ENCODE peak calls at places on chromosomes 4 and X, in six cellular contexts. C is OCI-LY7, P is mammary epithelial cell, Y is stomach, Q is neural progenitor cell, J is heart right ventricle. S is an unnamed sample.

GRCh38 chr4:165502919-165503907 is 124.4 kb downstream of the CPE start:
- DNase-seq in C (no peak), P (peak; percentile 60), Y (no peak), Q (no peak), J (no peak), S (no peak)

GRCh38 chrX:30689116-30689515 is 35.9 kb downstream of the GK start:
- DNase-seq in C (no peak), P (no peak), Y (no peak), Q (no peak), J (no peak), S (no peak)

GRCh38 chr4:76547167-76547760 is 112.2 kb downstream of the SHROOM3 start:
- DNase-seq in C (no peak), P (no peak), Y (no peak), Q (peak; percentile 87), J (no peak), S (no peak)

GRCh38 chrX:31704938-31705337 is 633.1 kb upstream of the FTHL17 start:
- DNase-seq in C (no peak), P (no peak), Y (no peak), Q (no peak), J (no peak), S (no peak)

GRCh38 chr4:26263165-26263564 is 57.6 kb upstream of the RBPJ start:
- DNase-seq in C (peak; percentile 11), P (no peak), Y (no peak), Q (no peak), J (no peak), S (no peak)

GRCh38 chr4:8377103-8378075 is 63.1 kb downstream of the ACOX3 start:
- DNase-seq in C (no peak), P (no peak), Y (no peak), Q (no peak), J (no peak), S (peak; percentile 51)

GRCh38 chr4:94491322-94491721 is 39.6 kb downstream of the PDLIM5 start:
- DNase-seq in C (no peak), P (peak; percentile 54), Y (no peak), Q (no peak), J (no peak), S (no peak)

GRCh38 chr4:143375326-143376073 is 38.8 kb downstream of the GAB1 start:
- DNase-seq in C (peak; percentile 86), P (no peak), Y (no peak), Q (peak; percentile 39), J (no peak), S (no peak)

GRCh38 chr4:38128478-38129451 is 168.6 kb downstream of the PTTG2 start:
- DNase-seq in C (no peak), P (peak; percentile 100), Y (no peak), Q (peak; percentile 18), J (no peak), S (no peak)

GRCh38 chr4:153205028-153205648 is 895 bp downstream of the TRIM2 start:
- DNase-seq in C (no peak), P (no peak), Y (peak; percentile 47), Q (peak; percentile 26), J (no peak), S (no peak)

GRCh38 chr4:139740531-139741041 is 75.0 kb downstream of the MGST2 start:
- DNase-seq in C (no peak), P (peak; percentile 59), Y (peak; percentile 56), Q (no peak), J (peak; percentile 55), S (peak; percentile 74)

GRCh38 chr4:1290165-1290977 is 680 bp downstream of the MAEA start:
- DNase-seq in C (peak; percentile 54), P (peak; percentile 33), Y (peak; percentile 64), Q (no peak), J (no peak), S (no peak)

GRCh38 chr4:41258783-41259182 is 2.1 kb downstream of the UCHL1 start:
- DNase-seq in C (peak; percentile 71), P (peak; percentile 38), Y (no peak), Q (peak; percentile 69), J (no peak), S (no peak)

GRCh38 chrX:26788402-26788998 is 572.5 kb downstream of the MAGEB5 start:
- DNase-seq in C (no peak), P (no peak), Y (no peak), Q (no peak), J (no peak), S (no peak)

GRCh38 chr4:40681600-40682297 is 52.1 kb upstream of the RBM47 start:
- DNase-seq in C (no peak), P (no peak), Y (no peak), Q (peak; percentile 50), J (no peak), S (no peak)

GRCh38 chr4:99572527-99573240 is 1.9 kb upstream of the MTTP start:
- DNase-seq in C (no peak), P (peak; percentile 54), Y (no peak), Q (no peak), J (no peak), S (no peak)

GRCh38 chr4:185219551-185220344 is 10.3 kb downstream of the SNX25 start:
- DNase-seq in C (peak; percentile 65), P (no peak), Y (no peak), Q (no peak), J (peak; percentile 25), S (no peak)

GRCh38 chr4:129323630-129324029 is 227.7 kb downstream of the C4orf33 start:
- DNase-seq in C (no peak), P (no peak), Y (no peak), Q (no peak), J (no peak), S (no peak)

GRCh38 chr4:182560358-182560757 is 317.2 kb downstream of the TENM3 start:
- DNase-seq in C (no peak), P (no peak), Y (no peak), Q (peak; percentile 94), J (no peak), S (no peak)

GRCh38 chr4:15003891-15004700 is 1.8 kb downstream of the CPEB2 start:
- DNase-seq in C (peak; percentile 72), P (peak; percentile 32), Y (peak; percentile 49), Q (peak; percentile 73), J (peak; percentile 50), S (peak; percentile 79)

GRCh38 chr4:5882947-5883346 is 9.9 kb downstream of the CRMP1 start:
- DNase-seq in C (no peak), P (no peak), Y (no peak), Q (no peak), J (no peak), S (no peak)

GRCh38 chrX:29155286-29155685 is 568.0 kb downstream of the IL1RAPL1 start:
- DNase-seq in C (no peak), P (no peak), Y (no peak), Q (peak; percentile 27), J (no peak), S (no peak)

GRCh38 chr4:8305851-8306361 is 36.4 kb downstream of the HTRA3 start:
- DNase-seq in C (no peak), P (no peak), Y (no peak), Q (no peak), J (peak; percentile 68), S (peak; percentile 62)

GRCh38 chr4:151753056-151753455 is 7.8 kb downstream of the GATB start:
- DNase-seq in C (no peak), P (peak; percentile 91), Y (no peak), Q (no peak), J (no peak), S (no peak)

GRCh38 chrX:154525606-154526490 is 9.8 kb upstream of the FAM3A start:
- DNase-seq in C (no peak), P (no peak), Y (no peak), Q (no peak), J (no peak), S (no peak)

GRCh38 chrX:68584221-68584620 is 63.2 kb upstream of the STARD8 start:
- DNase-seq in C (no peak), P (no peak), Y (no peak), Q (no peak), J (no peak), S (no peak)

GRCh38 chr4:105634402-105634801 is 74.1 kb downstream of the INTS12 start:
- DNase-seq in C (no peak), P (no peak), Y (no peak), Q (no peak), J (no peak), S (no peak)

GRCh38 chr4:7590205-7590604 is 155.5 kb upstream of the PSAPL1 start:
- DNase-seq in C (no peak), P (no peak), Y (no peak), Q (no peak), J (no peak), S (no peak)

GRCh38 chrX:54208531-54208930 is 25.5 kb upstream of the FAM120C start:
- DNase-seq in C (no peak), P (peak; percentile 34), Y (no peak), Q (no peak), J (no peak), S (no peak)
- H3K27ac ChIP-seq in C (no peak overlapping the region), P (no peak overlapping the region), Y (no peak overlapping the region), Q (no peak overlapping the region), J (no peak overlapping the region), S (no peak overlapping the region)

GRCh38 chrX:15567886-15568616 is 32.7 kb downstream of the ACE2 start:
- DNase-seq in C (no peak), P (peak; percentile 18), Y (no peak), Q (no peak), J (no peak), S (no peak)
- TF ChIP-seq CTCF in C (no peak), P (peak; percentile 87), Y (no peak), Q (peak; percentile 44), J (no peak), S (peak; percentile 35)

GRCh38 chrX:122818068-122818467 is 366.0 kb upstream of the GRIA3 start:
- DNase-seq in C (no peak), P (no peak), Y (no peak), Q (no peak), J (no peak), S (no peak)

GRCh38 chrX:122816288-122816687 is 367.8 kb upstream of the GRIA3 start:
- DNase-seq in C (no peak), P (no peak), Y (no peak), Q (no peak), J (no peak), S (no peak)

DNA sequence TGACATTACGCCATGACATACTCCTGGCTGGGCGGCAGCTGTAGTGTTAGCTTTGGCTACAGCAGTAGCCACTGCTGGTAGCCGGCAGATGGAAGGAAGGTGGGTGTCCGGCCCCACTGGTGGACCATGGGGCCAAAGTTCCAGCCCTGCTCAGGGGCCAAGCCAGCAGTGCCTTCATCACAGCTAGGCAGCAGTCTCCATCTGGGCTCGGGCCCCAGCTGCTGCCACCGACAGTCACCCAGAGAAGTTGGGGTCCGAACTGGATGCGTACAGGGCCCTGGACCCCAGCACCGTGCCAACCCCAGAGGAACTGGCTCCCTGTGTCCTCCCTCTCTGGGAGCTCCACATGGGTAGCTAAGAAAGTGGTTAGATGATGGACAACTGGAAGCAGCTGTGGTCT is 366.8 kb upstream of the GRIA3 start:
- DNase-seq in C (no peak), P (no peak), Y (no peak), Q (no peak), J (no peak), S (no peak)
- H3K27ac ChIP-seq in C (no peak overlapping the region), P (no peak overlapping the region), Y (no peak overlapping the region), Q (no peak overlapping the region), J (no peak overlapping the region), S (no peak overlapping the region)

DNA sequence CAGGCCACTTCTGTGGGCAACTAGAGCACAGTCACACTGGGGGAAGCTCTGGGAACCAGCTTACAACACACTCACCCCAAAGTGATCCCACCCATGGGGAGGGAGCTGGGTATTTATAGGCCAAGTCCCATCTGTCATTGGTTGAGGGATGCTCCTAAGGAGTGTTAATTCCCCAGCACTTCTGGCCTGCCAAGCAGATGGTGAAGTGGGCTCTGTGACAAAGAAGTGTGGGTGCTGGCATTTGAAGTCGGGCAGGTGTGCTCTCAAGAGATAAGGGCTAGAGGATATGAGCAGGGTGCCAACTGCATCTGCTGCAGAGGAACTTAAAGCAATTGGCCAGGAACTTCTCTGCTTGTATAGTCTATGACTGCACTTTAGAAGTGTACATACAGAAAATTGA is 30.9 kb downstream of the PTCHD1 start:
- DNase-seq in C (no peak), P (no peak), Y (peak; percentile 28), Q (no peak), J (no peak), S (no peak)
- TF ChIP-seq CTCF in C (no peak), P (no peak), Y (no peak), Q (no peak), J (no peak), S (no peak)

S was measured in upper lobe of right lung.